ENCODE peak calls at places on chromosomes 6 and 20, in four cellular contexts. K is lower leg skin, P is foreskin keratinocyte, Y is RWPE1. T is an unnamed sample.
A peak's percentile ranks its signal among the peaks of the same experiment; 100 is the strongest.

GRCh38 chr6:115910147-115910546 is 150.5 kb downstream of the FRK start:
- DNase-seq in K (no peak), P (no peak), Y (no peak), T (no peak)

GRCh38 chr6:5173862-5174643 is 86.7 kb downstream of the LYRM4 start:
- DNase-seq in K (no peak), P (no peak), Y (no peak), T (no peak)

GRCh38 chr6:43806041-43806757 is 36.2 kb downstream of the VEGFA start:
- DNase-seq in K (no peak), P (no peak), Y (no peak), T (peak; percentile 58)

GRCh38 chr20:58853976-58854637 is 1.6 kb downstream of the GNAS start:
- DNase-seq in K (no peak), P (no peak), Y (no peak), T (no peak)

GRCh38 chr6:115969207-115969929 is 91.3 kb downstream of the FRK start:
- DNase-seq in K (no peak), P (no peak), Y (no peak), T (no peak)

GRCh38 chr6:84193140-84193708 is 34.2 kb downstream of the CEP162 start:
- DNase-seq in K (no peak), P (peak; percentile 66), Y (peak; percentile 82), T (peak; percentile 79)

GRCh38 chr6:11812951-11813350 is 34.3 kb upstream of the ADTRP start:
- DNase-seq in K (no peak), P (no peak), Y (no peak), T (no peak)

GRCh38 chr20:35091808-35092523 is 641 bp downstream of the TRPC4AP start:
- DNase-seq in K (no peak), P (no peak), Y (peak; percentile 31), T (no peak)

GRCh38 chr20:46568570-46569129 is 18.2 kb upstream of the OCSTAMP start:
- DNase-seq in K (peak; percentile 60), P (no peak), Y (no peak), T (peak; percentile 19)

GRCh38 chr6:43687437-43688347 is at the start of gene MRPS18A:
- DNase-seq in K (peak; percentile 73), P (peak; percentile 55), Y (peak; percentile 87), T (peak; percentile 90)

GRCh38 chr6:19303381-19303780 is 533.8 kb upstream of the ID4 start:
- DNase-seq in K (no peak), P (no peak), Y (no peak), T (no peak)

GRCh38 chr6:86856937-86857563 is 80.3 kb upstream of the HTR1E start:
- DNase-seq in K (no peak), P (peak; percentile 6), Y (peak; percentile 13), T (peak; percentile 33)

GRCh38 chr6:40328376-40328987 is 258.7 kb downstream of the LRFN2 start:
- DNase-seq in K (peak; percentile 15), P (peak; percentile 12), Y (peak; percentile 76), T (peak; percentile 52)

GRCh38 chr6:36386495-36387439 is 702 bp downstream of the ETV7 start:
- DNase-seq in K (no peak), P (peak; percentile 40), Y (peak; percentile 44), T (peak; percentile 68)

GRCh38 chr20:2167122-2167521 is 65.5 kb downstream of the STK35 start:
- DNase-seq in K (no peak), P (no peak), Y (no peak), T (no peak)

GRCh38 chr6:1796706-1797529 is 187.2 kb downstream of the FOXC1 start:
- DNase-seq in K (no peak), P (no peak), Y (no peak), T (no peak)

GRCh38 chr6:169723991-169724553 is at the start of gene PHF10:
- DNase-seq in K (no peak), P (no peak), Y (peak; percentile 26), T (no peak)

GRCh38 chr6:140436023-140436811 is 1061.8 kb upstream of the CITED2 start:
- DNase-seq in K (no peak), P (no peak), Y (no peak), T (peak; percentile 69)

GRCh38 chr6:161847628-161848027 is 573.8 kb upstream of the AGPAT4 start:
- DNase-seq in K (no peak), P (no peak), Y (no peak), T (no peak)

GRCh38 chr20:57514273-57514751 is 10.6 kb downstream of the CTCFL start:
- DNase-seq in K (peak; percentile 79), P (peak; percentile 18), Y (peak; percentile 88), T (peak; percentile 57)

GRCh38 chr6:4124361-4124760 is 11.0 kb downstream of the ECI2 start:
- DNase-seq in K (no peak), P (no peak), Y (no peak), T (no peak)

GRCh38 chr6:113927001-113927400 is 43.9 kb downstream of the HDAC2 start:
- DNase-seq in K (no peak), P (no peak), Y (no peak), T (no peak)

GRCh38 chr20:17634666-17635319 is 47.2 kb downstream of the RRBP1 start:
- DNase-seq in K (no peak), P (no peak), Y (no peak), T (no peak)